ENCODE peak calls at places on chromosomes 3 and 15, in five cellular contexts. N is astrocyte of the spinal cord, T is GM10248, L is stomach, V is GM23338. F is an unnamed sample.

GRCh38 chr3:168707900-168708299 is 612.2 kb upstream of the GOLIM4 start:
- DNase-seq in L (no peak), T (no peak), V (no peak), N (no peak), F (no peak)

GRCh38 chr3:183220828-183221227 is 32.2 kb upstream of the B3GNT5 start:
- DNase-seq in V (no peak), N (no peak), L (no peak), T (no peak), F (no peak)

GRCh38 chr15:59751552-59752413 is 62.7 kb upstream of the BNIP2 start:
- DNase-seq in L (no peak), T (no peak), V (peak; percentile 88), N (no peak), F (no peak)

GRCh38 chr3:149494022-149494758 is 19.7 kb downstream of the TM4SF4 start:
- DNase-seq in N (peak; percentile 75), L (peak; percentile 77), V (peak; percentile 90), T (peak; percentile 47), F (no peak)

GRCh38 chr3:186746008-186746407 is 28.8 kb downstream of the KNG1 start:
- DNase-seq in L (peak; percentile 42), T (no peak), N (peak; percentile 22), V (peak; percentile 88), F (no peak)

GRCh38 chr3:55571216-55571813 is 84.2 kb upstream of the WNT5A start:
- DNase-seq in L (no peak), V (peak; percentile 29), N (peak; percentile 37), T (no peak), F (no peak)

GRCh38 chr3:155876537-155876936 is 6.1 kb downstream of the GMPS start:
- DNase-seq in V (no peak), T (no peak), N (no peak), L (no peak), F (no peak)

GRCh38 chr3:159978353-159978752 is 10.3 kb upstream of the IL12A start:
- DNase-seq in T (peak; percentile 28), V (no peak), N (peak; percentile 5), L (no peak), F (no peak)

GRCh38 chr3:39419697-39420293 is 13.3 kb downstream of the RPSA start:
- DNase-seq in T (no peak), V (no peak), L (no peak), N (no peak), F (no peak)

GRCh38 chr15:91853968-91854943 is 748 bp downstream of the SLCO3A1 start:
- DNase-seq in N (peak; percentile 10), L (peak; percentile 42), V (peak; percentile 60), T (no peak), F (peak; percentile 85)

GRCh38 chr3:156674911-156675743 is 737 bp downstream of the TIPARP start:
- DNase-seq in N (peak; percentile 55), V (peak; percentile 82), L (peak; percentile 52), T (peak; percentile 28), F (peak; percentile 90)

GRCh38 chr3:185959609-185960517 is 22.0 kb upstream of the TRA2B start:
- DNase-seq in V (no peak), N (peak; percentile 77), L (no peak), T (no peak), F (no peak)

GRCh38 chr3:168249539-168250414 is 154.1 kb upstream of the GOLIM4 start:
- DNase-seq in L (peak; percentile 70), V (peak; percentile 95), N (peak; percentile 79), T (peak; percentile 87), F (peak; percentile 90)

GRCh38 chr15:88467935-88468528 is 524 bp downstream of the MRPS11 start:
- DNase-seq in V (peak; percentile 67), T (no peak), N (peak; percentile 16), L (no peak), F (no peak)

GRCh38 chr3:161222662-161223061 is 1.6 kb downstream of the NMD3 start:
- DNase-seq in T (no peak), N (peak; percentile 43), V (no peak), L (no peak), F (no peak)

GRCh38 chr3:131048030-131048429 is 21.4 kb downstream of the NEK11 start:
- DNase-seq in N (no peak), V (no peak), L (no peak), T (no peak), F (no peak)

GRCh38 chr15:81309647-81310460 is 14.1 kb downstream of the STARD5 start:
- DNase-seq in L (no peak), N (no peak), V (no peak), T (no peak), F (no peak)

GRCh38 chr3:170759511-170760173 is 110.4 kb downstream of the RPL22L1 start:
- DNase-seq in T (no peak), N (no peak), L (no peak), V (no peak), F (no peak)

GRCh38 chr3:23934253-23934652 is 10.8 kb upstream of the NR1D2 start:
- DNase-seq in V (no peak), N (no peak), T (no peak), L (no peak), F (no peak)

GRCh38 chr3:124784686-124785382 is 54.6 kb downstream of the UMPS start:
- DNase-seq in L (no peak), T (no peak), V (no peak), N (no peak), F (peak; percentile 84)

GRCh38 chr3:38114052-38114874 is 22.7 kb downstream of the ACAA1 start:
- DNase-seq in T (no peak), N (no peak), L (no peak), V (no peak), F (peak; percentile 69)

GRCh38 chr3:27532931-27533607 is 48.9 kb upstream of the SLC4A7 start:
- DNase-seq in N (peak; percentile 62), L (no peak), T (no peak), V (peak; percentile 46), F (no peak)

GRCh38 chr3:39668420-39668819 is 141.0 kb upstream of the MYRIP start:
- DNase-seq in N (peak; percentile 37), L (no peak), T (peak; percentile 29), V (peak; percentile 80), F (no peak)

GRCh38 chr3:58422756-58423324 is 10.8 kb downstream of the PDHB start:
- DNase-seq in N (peak; percentile 35), T (no peak), V (peak; percentile 71), L (no peak), F (no peak)

GRCh38 chr15:33013827-33014445 is 180.6 kb downstream of the FMN1 start:
- DNase-seq in N (peak; percentile 67), L (no peak), T (no peak), V (no peak), F (no peak)

GRCh38 chr15:51982770-51983103 is 11.2 kb upstream of the LEO1 start:
- DNase-seq in T (no peak), N (no peak), V (no peak), L (no peak), F (no peak)

GRCh38 chr15:77940548-77940947 is 137.0 kb downstream of the TBC1D2B start:
- DNase-seq in N (no peak), L (no peak), T (no peak), V (no peak), F (no peak)

GRCh38 chr15:77939851-77940250 is 137.7 kb downstream of the TBC1D2B start:
- DNase-seq in V (no peak), T (no peak), N (no peak), L (no peak), F (no peak)

GRCh38 chr15:77942611-77943211 is 134.8 kb downstream of the TBC1D2B start:
- DNase-seq in N (no peak), T (no peak), L (no peak), V (no peak), F (no peak)

GRCh38 chr15:77944002-77944867 is 133.3 kb downstream of the TBC1D2B start:
- DNase-seq in V (peak; percentile 93), T (peak; percentile 55), L (peak; percentile 80), N (peak; percentile 66), F (peak; percentile 93)
- TF ChIP-seq CTCF in V (peak; percentile 14), T (no peak), L (no peak), N (no peak), F (no peak)

GRCh38 chr3:176661432-176661964 is 535.8 kb downstream of the TBL1XR1 start:
- DNase-seq in N (no peak), L (no peak), T (no peak), V (no peak), F (no peak)

GRCh38 chr3:176663376-176663775 is 533.9 kb downstream of the TBL1XR1 start:
- DNase-seq in T (no peak), V (peak; percentile 33), L (no peak), N (peak; percentile 36), F (no peak)

DNA sequence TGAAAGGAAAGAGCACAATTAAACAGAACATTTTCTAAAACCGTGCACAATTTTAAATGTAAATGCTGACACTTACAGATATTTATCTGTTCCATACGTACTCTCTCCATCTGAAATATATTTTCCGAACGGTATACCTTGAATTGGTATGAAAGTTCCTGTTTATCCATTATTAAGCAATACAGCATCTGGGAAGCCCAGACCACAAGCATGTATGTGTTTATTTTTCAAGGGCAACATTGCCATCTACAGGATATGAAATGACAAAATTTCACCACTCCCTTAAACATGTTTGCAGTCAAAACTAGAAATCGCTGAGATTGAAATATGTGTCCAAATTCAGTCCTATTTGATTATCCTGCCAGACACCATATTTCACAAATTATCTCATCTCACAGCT is 533.5 kb downstream of the TBL1XR1 start:
- DNase-seq in V (peak; percentile 54), T (no peak), N (peak; percentile 68), L (no peak), F (no peak)
- TF ChIP-seq CTCF in V (peak; percentile 63), T (no peak), N (peak; percentile 34), L (no peak), F (peak; percentile 35)

DNA sequence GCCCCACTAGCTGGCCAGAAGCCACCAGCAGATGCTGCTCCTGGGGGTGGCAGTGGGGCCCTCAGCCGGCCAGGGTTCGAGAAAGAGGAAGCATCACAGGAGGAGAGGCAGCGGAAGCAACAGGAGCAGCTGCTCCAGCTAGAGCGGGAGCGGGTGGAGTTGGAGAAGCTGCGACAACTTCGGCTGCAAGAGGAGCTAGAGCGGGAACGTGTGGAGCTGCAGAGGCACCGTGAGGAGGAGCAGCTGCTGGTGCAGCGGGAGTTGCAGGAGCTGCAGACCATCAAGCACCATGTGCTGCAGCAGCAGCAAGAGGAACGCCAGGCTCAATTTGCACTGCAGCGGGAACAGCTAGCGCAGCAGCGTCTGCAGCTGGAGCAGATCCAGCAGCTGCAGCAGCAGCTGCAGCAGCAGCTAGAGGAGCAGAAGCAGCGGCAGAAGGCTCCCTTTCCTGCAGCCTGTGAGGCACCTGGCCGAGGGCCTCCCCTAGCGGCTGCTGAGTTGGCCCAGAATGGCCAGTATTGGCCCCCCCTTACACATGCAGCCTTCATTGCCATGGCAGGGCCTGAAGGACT is 17.5 kb upstream of the APEH start:
- DNase-seq in N (no peak), L (no peak), T (no peak), V (no peak), F (no peak)
- TF ChIP-seq CTCF in N (peak; percentile 39), L (no peak), T (peak; percentile 8), V (peak; percentile 36), F (no peak)

GRCh38 chr3:22922317-22922716 is 280.8 kb upstream of the UBE2E2 start:
- DNase-seq in T (peak; percentile 18), N (peak; percentile 22), L (no peak), V (peak; percentile 64), F (no peak)
- TF ChIP-seq CTCF in T (peak; percentile 40), N (peak; percentile 29), L (no peak), V (peak; percentile 44), F (peak; percentile 17)

DNA sequence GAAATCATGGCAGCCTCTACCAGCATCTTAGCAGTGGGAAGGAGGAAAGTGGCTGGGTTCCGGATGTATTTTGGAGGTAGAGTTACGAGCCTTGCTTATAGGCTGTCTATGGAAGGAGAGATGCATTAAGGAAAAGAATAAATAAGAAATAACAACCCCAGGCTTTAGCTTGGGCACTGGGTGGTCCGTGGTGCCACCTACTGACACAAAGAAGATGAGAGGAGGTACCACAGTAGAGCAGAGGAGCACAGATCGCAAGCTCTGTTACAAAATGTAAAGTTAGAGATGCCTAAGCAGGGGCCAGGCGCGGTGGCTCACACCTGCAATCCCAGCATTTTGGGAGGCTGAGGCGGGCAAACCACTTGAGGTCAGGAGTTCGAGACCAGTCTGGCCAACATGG is 74.8 kb downstream of the TMEM39A start:
- DNase-seq in V (peak; percentile 45), L (no peak), T (no peak), N (no peak), F (no peak)
- TF ChIP-seq CTCF in V (peak; percentile 75), L (no peak), T (no peak), N (peak; percentile 23), F (no peak)